ENCODE peak calls at places on chromosomes 3 and 15, in nine cellular contexts. One of them, this sample, is unnamed.

GRCh38 chr3:39286771-39287170 is 6.9 kb upstream of the CX3CR1 start:
- DNase-seq in A549: no peak
- DNase-seq in HCT116: no peak
- DNase-seq in ovary: no peak
- DNase-seq in K562: no peak
- DNase-seq in prostate gland: no peak
- DNase-seq in adrenal gland: no peak
- DNase-seq in sigmoid colon: no peak
- DNase-seq in stomach: no peak
- DNase-seq in this sample: no peak

GRCh38 chr3:111712294-111713180 is 117.4 kb upstream of the ZBED2 start:
- DNase-seq in A549: no peak
- DNase-seq in HCT116: no peak
- DNase-seq in ovary: no peak
- DNase-seq in K562: no peak
- DNase-seq in prostate gland: no peak
- DNase-seq in adrenal gland: no peak
- DNase-seq in sigmoid colon: peak
- DNase-seq in stomach: no peak
- DNase-seq in this sample: no peak

GRCh38 chr3:158492685-158493084 is 78.3 kb upstream of the MLF1 start:
- DNase-seq in A549: no peak
- DNase-seq in HCT116: no peak
- DNase-seq in ovary: no peak
- DNase-seq in K562: no peak
- DNase-seq in prostate gland: no peak
- DNase-seq in adrenal gland: no peak
- DNase-seq in sigmoid colon: no peak
- DNase-seq in stomach: no peak
- DNase-seq in this sample: no peak

GRCh38 chr3:177396707-177397106 is 199.4 kb upstream of the TBL1XR1 start:
- DNase-seq in A549: no peak
- DNase-seq in HCT116: no peak
- DNase-seq in ovary: no peak
- DNase-seq in K562: no peak
- DNase-seq in prostate gland: peak
- DNase-seq in adrenal gland: no peak
- DNase-seq in sigmoid colon: no peak
- DNase-seq in stomach: no peak
- DNase-seq in this sample: no peak

GRCh38 chr15:68638953-68639500 is 60.2 kb downstream of the CORO2B start:
- DNase-seq in A549: no peak
- DNase-seq in HCT116: no peak
- DNase-seq in ovary: peak
- DNase-seq in K562: no peak
- DNase-seq in prostate gland: no peak
- DNase-seq in adrenal gland: no peak
- DNase-seq in sigmoid colon: peak
- DNase-seq in stomach: no peak
- DNase-seq in this sample: no peak

GRCh38 chr3:65836047-65836446 is 202.7 kb downstream of the MAGI1 start:
- DNase-seq in A549: no peak
- DNase-seq in HCT116: no peak
- DNase-seq in ovary: no peak
- DNase-seq in K562: no peak
- DNase-seq in prostate gland: no peak
- DNase-seq in adrenal gland: no peak
- DNase-seq in sigmoid colon: no peak
- DNase-seq in stomach: no peak
- DNase-seq in this sample: no peak

GRCh38 chr3:13195374-13195773 is 122.1 kb upstream of the IQSEC1 start:
- DNase-seq in A549: no peak
- DNase-seq in HCT116: no peak
- DNase-seq in ovary: no peak
- DNase-seq in K562: no peak
- DNase-seq in prostate gland: no peak
- DNase-seq in adrenal gland: no peak
- DNase-seq in sigmoid colon: no peak
- DNase-seq in stomach: no peak
- DNase-seq in this sample: no peak

GRCh38 chr3:59608356-59608755 is 558.5 kb upstream of the CFAP20DC start:
- DNase-seq in A549: no peak
- DNase-seq in HCT116: no peak
- DNase-seq in ovary: no peak
- DNase-seq in K562: no peak
- DNase-seq in prostate gland: no peak
- DNase-seq in adrenal gland: no peak
- DNase-seq in sigmoid colon: no peak
- DNase-seq in stomach: no peak
- DNase-seq in this sample: no peak

GRCh38 chr15:74406992-74407705 is 26.6 kb downstream of the SEMA7A start:
- DNase-seq in A549: peak
- DNase-seq in HCT116: no peak
- DNase-seq in ovary: peak
- DNase-seq in K562: no peak
- DNase-seq in prostate gland: no peak
- DNase-seq in adrenal gland: no peak
- DNase-seq in sigmoid colon: no peak
- DNase-seq in stomach: no peak
- DNase-seq in this sample: no peak

GRCh38 chr15:29631076-29632070 is 190.9 kb downstream of the TJP1 start:
- DNase-seq in A549: no peak
- DNase-seq in HCT116: no peak
- DNase-seq in ovary: no peak
- DNase-seq in K562: no peak
- DNase-seq in prostate gland: no peak
- DNase-seq in adrenal gland: no peak
- DNase-seq in sigmoid colon: no peak
- DNase-seq in stomach: no peak
- DNase-seq in this sample: no peak

GRCh38 chr15:98537516-98538060 is 110.8 kb upstream of the IGF1R start:
- DNase-seq in A549: no peak
- DNase-seq in HCT116: no peak
- DNase-seq in ovary: no peak
- DNase-seq in K562: no peak
- DNase-seq in prostate gland: peak
- DNase-seq in adrenal gland: no peak
- DNase-seq in sigmoid colon: no peak
- DNase-seq in stomach: no peak
- DNase-seq in this sample: no peak

GRCh38 chr3:170539886-170540285 is 46.0 kb downstream of the SLC7A14 start:
- DNase-seq in A549: no peak
- DNase-seq in HCT116: no peak
- DNase-seq in ovary: no peak
- DNase-seq in K562: no peak
- DNase-seq in prostate gland: no peak
- DNase-seq in adrenal gland: no peak
- DNase-seq in sigmoid colon: no peak
- DNase-seq in stomach: no peak
- DNase-seq in this sample: no peak

GRCh38 chr3:72163809-72164634 is 379.1 kb upstream of the PROK2 start:
- DNase-seq in A549: no peak
- DNase-seq in HCT116: no peak
- DNase-seq in ovary: no peak
- DNase-seq in K562: peak
- DNase-seq in prostate gland: no peak
- DNase-seq in adrenal gland: no peak
- DNase-seq in sigmoid colon: no peak
- DNase-seq in stomach: no peak
- DNase-seq in this sample: no peak

GRCh38 chr3:190116551-190117067 is 4.1 kb downstream of the P3H2 start:
- DNase-seq in A549: peak
- DNase-seq in HCT116: no peak
- DNase-seq in ovary: no peak
- DNase-seq in K562: no peak
- DNase-seq in prostate gland: peak
- DNase-seq in adrenal gland: peak
- DNase-seq in sigmoid colon: no peak
- DNase-seq in stomach: no peak
- DNase-seq in this sample: no peak

GRCh38 chr15:63870403-63871209 is 36.9 kb upstream of the HERC1 start:
- DNase-seq in A549: peak
- DNase-seq in HCT116: no peak
- DNase-seq in ovary: peak
- DNase-seq in K562: peak
- DNase-seq in prostate gland: no peak
- DNase-seq in adrenal gland: peak
- DNase-seq in sigmoid colon: no peak
- DNase-seq in stomach: peak
- DNase-seq in this sample: no peak

GRCh38 chr3:78281381-78281780 is 1241.5 kb downstream of the ROBO2 start:
- DNase-seq in A549: no peak
- DNase-seq in HCT116: no peak
- DNase-seq in ovary: no peak
- DNase-seq in K562: no peak
- DNase-seq in prostate gland: no peak
- DNase-seq in adrenal gland: no peak
- DNase-seq in sigmoid colon: peak
- DNase-seq in stomach: no peak
- DNase-seq in this sample: no peak

GRCh38 chr15:29278436-29279099 is 8.9 kb upstream of the NSMCE3 start:
- DNase-seq in A549: no peak
- DNase-seq in HCT116: peak
- DNase-seq in ovary: no peak
- DNase-seq in K562: no peak
- DNase-seq in prostate gland: no peak
- DNase-seq in adrenal gland: no peak
- DNase-seq in sigmoid colon: no peak
- DNase-seq in stomach: no peak
- DNase-seq in this sample: no peak

GRCh38 chr3:112175037-112175436 is 42.0 kb upstream of the GCSAM start:
- DNase-seq in A549: no peak
- DNase-seq in HCT116: no peak
- DNase-seq in ovary: no peak
- DNase-seq in K562: no peak
- DNase-seq in prostate gland: no peak
- DNase-seq in adrenal gland: no peak
- DNase-seq in sigmoid colon: no peak
- DNase-seq in stomach: no peak
- DNase-seq in this sample: no peak

GRCh38 chr3:40456940-40457823 is at the start of gene RPL14:
- DNase-seq in A549: peak
- DNase-seq in HCT116: peak
- DNase-seq in ovary: peak
- DNase-seq in K562: peak
- DNase-seq in prostate gland: peak
- DNase-seq in adrenal gland: peak
- DNase-seq in sigmoid colon: peak
- DNase-seq in stomach: peak
- DNase-seq in this sample: peak

GRCh38 chr3:183845608-183846288 is 20.4 kb upstream of the MAP6D1 start:
- DNase-seq in A549: no peak
- DNase-seq in HCT116: no peak
- DNase-seq in ovary: no peak
- DNase-seq in K562: no peak
- DNase-seq in prostate gland: no peak
- DNase-seq in adrenal gland: no peak
- DNase-seq in sigmoid colon: no peak
- DNase-seq in stomach: no peak
- DNase-seq in this sample: no peak
- H3K27ac ChIP-seq in A549: no peak
- H3K27ac ChIP-seq in HCT116: no peak
- H3K27ac ChIP-seq in ovary: no peak
- H3K27ac ChIP-seq in K562: no peak
- H3K27ac ChIP-seq in prostate gland: peak
- H3K27ac ChIP-seq in adrenal gland: no peak
- H3K27ac ChIP-seq in sigmoid colon: no peak
- H3K27ac ChIP-seq in stomach: no peak
- H3K27ac ChIP-seq in this sample: peak

DNA sequence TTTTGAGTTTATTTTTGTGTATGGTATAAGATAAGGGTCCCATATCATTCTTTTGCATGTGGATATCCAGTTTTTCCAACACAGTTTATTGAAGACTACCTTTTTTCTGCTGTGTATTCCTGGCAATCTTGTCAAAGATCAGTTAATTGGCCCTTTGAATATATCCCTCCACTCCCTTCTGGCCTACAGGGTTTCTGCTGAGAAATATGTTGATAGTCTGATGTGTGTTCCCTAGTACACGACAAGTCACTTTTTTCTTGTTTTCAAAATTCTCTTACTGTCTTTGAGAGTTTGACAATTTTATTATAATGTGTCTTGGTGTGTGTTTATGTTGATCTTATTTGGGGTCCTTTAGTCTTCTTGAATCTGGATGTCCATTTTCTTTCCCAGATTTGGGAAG is 129.2 kb downstream of the ISL2 start:
- DNase-seq in A549: no peak
- DNase-seq in HCT116: no peak
- DNase-seq in ovary: no peak
- DNase-seq in K562: no peak
- DNase-seq in prostate gland: no peak
- DNase-seq in adrenal gland: no peak
- DNase-seq in sigmoid colon: no peak
- DNase-seq in stomach: no peak
- DNase-seq in this sample: no peak
- TF ChIP-seq POLR2A in A549: no peak
- TF ChIP-seq POLR2A in HCT116: no peak
- TF ChIP-seq POLR2A in ovary: no peak
- TF ChIP-seq POLR2A in K562: no peak
- TF ChIP-seq POLR2A in prostate gland: no peak
- TF ChIP-seq POLR2A in adrenal gland: no peak
- TF ChIP-seq POLR2A in sigmoid colon: no peak
- TF ChIP-seq POLR2A in stomach: no peak
- TF ChIP-seq POLR2A in this sample: no peak

GRCh38 chr3:32873491-32874130 is 55.8 kb downstream of the TRIM71 start:
- DNase-seq in A549: no peak
- DNase-seq in HCT116: no peak
- DNase-seq in ovary: no peak
- DNase-seq in K562: no peak
- DNase-seq in prostate gland: no peak
- DNase-seq in adrenal gland: no peak
- DNase-seq in sigmoid colon: no peak
- DNase-seq in stomach: peak
- DNase-seq in this sample: no peak
- TF ChIP-seq CTCF in A549: no peak
- TF ChIP-seq CTCF in HCT116: peak
- TF ChIP-seq CTCF in ovary: no peak
- TF ChIP-seq CTCF in K562: peak
- TF ChIP-seq CTCF in prostate gland: no peak
- TF ChIP-seq CTCF in adrenal gland: no peak
- TF ChIP-seq CTCF in sigmoid colon: no peak
- TF ChIP-seq CTCF in stomach: no peak
- TF ChIP-seq CTCF in this sample: no peak

DNA sequence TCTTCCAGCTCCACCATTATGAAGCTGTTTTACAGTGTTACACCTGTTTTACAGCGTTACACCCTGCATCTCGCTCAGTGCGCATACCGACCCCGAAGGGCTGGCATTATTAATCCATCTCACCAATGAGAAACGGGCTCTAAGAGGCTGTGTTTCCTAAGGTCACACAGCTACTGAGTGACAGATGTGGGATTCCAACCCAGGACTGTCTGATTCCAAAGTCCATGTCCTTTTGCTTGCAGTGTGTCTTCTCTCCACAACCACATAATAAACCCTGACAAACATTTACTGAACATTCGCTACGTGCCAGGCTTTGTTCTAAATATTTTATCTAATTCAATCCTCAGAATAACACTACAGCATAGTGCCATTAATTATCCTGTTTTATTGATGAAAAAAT is 79.1 kb downstream of the RAB11A start:
- DNase-seq in A549: no peak
- DNase-seq in HCT116: no peak
- DNase-seq in ovary: no peak
- DNase-seq in K562: no peak
- DNase-seq in prostate gland: no peak
- DNase-seq in adrenal gland: no peak
- DNase-seq in sigmoid colon: no peak
- DNase-seq in stomach: no peak
- DNase-seq in this sample: no peak
- H3K27ac ChIP-seq in A549: no peak
- H3K27ac ChIP-seq in HCT116: no peak
- H3K27ac ChIP-seq in ovary: no peak
- H3K27ac ChIP-seq in K562: no peak
- H3K27ac ChIP-seq in prostate gland: no peak
- H3K27ac ChIP-seq in adrenal gland: no peak
- H3K27ac ChIP-seq in sigmoid colon: no peak
- H3K27ac ChIP-seq in stomach: no peak
- H3K27ac ChIP-seq in this sample: no peak

This sample was measured in breast epithelium.